ENCODE peak calls at places on chromosomes 2 and 18, in five cellular contexts. H, Y, L, Q and T are unnamed samples. For H3K4me1, the result is how much of the 10 kb centered on the place peaks cover.

GRCh38 chr2:27378096-27378808 is 2.3 kb downstream of the ZNF513 start:
- DNase-seq in H (no peak), Y (peak), L (peak), Q (no peak), T (no peak)

GRCh38 chr2:151525872-151526271 is 116.2 kb downstream of the RIF1 start:
- DNase-seq in H (no peak), Y (no peak), L (no peak), Q (no peak), T (no peak)

GRCh38 chr2:147980940-147981339 is 39.6 kb downstream of the ORC4 start:
- DNase-seq in H (no peak), Y (no peak), L (no peak), Q (no peak), T (no peak)

GRCh38 chr2:3447789-3448317 is 68.4 kb downstream of the TRAPPC12 start:
- DNase-seq in H (no peak), Y (peak), L (no peak), Q (no peak), T (no peak)

GRCh38 chr18:68623342-68623741 is 91.6 kb downstream of the TMX3 start:
- DNase-seq in H (no peak), Y (peak), L (peak), Q (peak), T (no peak)

GRCh38 chr18:12165038-12165768 is 71.6 kb downstream of the ANKRD62 start:
- DNase-seq in H (no peak), Y (no peak), L (no peak), Q (no peak), T (no peak)

GRCh38 chr2:41896186-41896846 is 151.5 kb upstream of the PKDCC start:
- DNase-seq in H (no peak), Y (no peak), L (no peak), Q (no peak), T (no peak)

GRCh38 chr2:120473522-120474271 is 127.8 kb downstream of the INHBB start:
- DNase-seq in H (peak), Y (no peak), L (no peak), Q (no peak), T (no peak)

GRCh38 chr2:68800517-68800916 is 65.9 kb downstream of the ARHGAP25 start:
- DNase-seq in H (no peak), Y (no peak), L (no peak), Q (no peak), T (no peak)

GRCh38 chr2:36478332-36478738 is 119.6 kb downstream of the FEZ2 start:
- DNase-seq in H (no peak), Y (peak), L (no peak), Q (peak), T (no peak)

GRCh38 chr2:79235135-79235534 is 75.6 kb upstream of the REG3A start:
- DNase-seq in H (no peak), Y (peak), L (peak), Q (no peak), T (no peak)

GRCh38 chr2:222561817-222562424 is 94.0 kb downstream of the FARSB start:
- DNase-seq in H (no peak), Y (peak), L (peak), Q (peak), T (peak)

GRCh38 chr2:86661333-86661732 is 37.7 kb upstream of the RNF103 start:
- DNase-seq in H (no peak), Y (no peak), L (peak), Q (no peak), T (no peak)

GRCh38 chr2:190468814-190469569 is 60.8 kb downstream of the MFSD6 start:
- DNase-seq in H (no peak), Y (peak), L (no peak), Q (peak), T (peak)

GRCh38 chr2:178193823-178194599 is at the start of gene OSBPL6:
- DNase-seq in H (peak), Y (peak), L (peak), Q (peak), T (peak)

GRCh38 chr18:58012356-58012755 is 31.7 kb upstream of the NEDD4L start:
- DNase-seq in H (no peak), Y (no peak), L (no peak), Q (no peak), T (no peak)

DNA sequence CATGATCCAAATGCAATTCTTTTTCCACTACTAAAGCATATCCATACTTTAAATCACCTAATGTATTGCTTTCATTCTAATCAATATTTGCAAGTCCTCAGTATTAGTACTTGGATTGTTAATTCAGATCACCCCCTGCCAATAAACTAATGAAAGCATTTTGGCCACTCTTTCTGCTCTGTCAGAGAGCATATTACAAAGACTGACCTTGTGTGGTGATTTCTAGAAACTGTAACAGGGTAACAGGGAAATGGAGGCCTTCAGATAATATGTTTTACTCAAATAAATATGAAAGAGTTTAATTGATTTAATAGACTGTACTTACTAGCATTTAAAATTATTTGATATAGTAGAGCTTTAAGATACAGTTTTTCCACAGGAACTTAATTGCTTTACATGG is 453.0 kb downstream of the KCNJ3 start:
- DNase-seq in H (no peak), Y (no peak), L (no peak), Q (no peak), T (no peak)
- H3K4me1 ChIP-seq in H (under half), Y (under half), L (under half), Q (under half), T (under half)

DNA sequence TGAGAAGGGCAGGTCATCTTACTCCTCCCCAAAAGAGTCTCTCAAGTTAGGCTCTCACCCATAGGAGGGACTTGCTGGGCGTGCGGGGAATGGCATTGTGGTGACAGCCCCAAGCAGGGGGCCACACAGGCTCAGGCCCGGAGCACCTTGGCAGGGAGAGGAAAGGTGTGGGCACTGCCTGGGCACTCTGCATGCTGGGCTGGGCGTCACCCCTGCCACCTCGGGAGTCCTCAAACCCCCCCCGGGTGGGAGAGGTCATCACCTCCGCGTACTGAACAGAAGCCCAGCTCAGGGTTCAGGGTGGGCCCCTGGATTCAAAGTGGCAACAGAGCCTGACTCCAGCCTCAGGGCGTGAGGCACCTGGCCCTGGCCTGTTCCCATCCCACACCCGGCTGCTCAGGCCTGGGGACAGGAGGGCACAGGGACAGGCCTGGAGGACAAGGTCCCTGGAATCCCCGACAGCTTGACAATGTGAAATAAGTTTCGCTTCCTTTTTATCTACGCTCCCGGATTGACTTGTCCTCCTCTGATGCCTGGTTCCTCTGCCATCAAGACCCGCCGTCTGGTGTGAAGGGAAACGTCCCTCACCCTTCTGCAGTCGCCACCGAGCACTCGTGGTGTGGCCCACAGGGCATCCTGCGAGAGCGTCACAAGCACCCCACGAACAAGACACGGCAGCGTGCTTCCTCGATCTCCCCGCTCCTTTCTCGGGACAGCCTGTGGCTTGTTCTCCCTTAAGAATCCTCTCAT is 97.8 kb downstream of the HDAC4 start:
- DNase-seq in H (peak), Y (no peak), L (no peak), Q (no peak), T (peak)
- H3K4me1 ChIP-seq in H (under half), Y (under half), L (under half), Q (under half), T (half or more)

GRCh38 chr2:134139615-134140014 is 114.3 kb upstream of the MGAT5 start:
- DNase-seq in H (no peak), Y (no peak), L (no peak), Q (no peak), T (no peak)
- H3K4me1 ChIP-seq in H (half or more), Y (under half), L (under half), Q (under half), T (under half)

GRCh38 chr2:9641641-9642040 is 10.8 kb upstream of the YWHAQ start:
- DNase-seq in H (no peak), Y (no peak), L (no peak), Q (no peak), T (no peak)
- H3K4me1 ChIP-seq in H (under half), Y (under half), L (under half), Q (under half), T (under half)